ENCODE peak calls at places on chromosomes 2 and 18, in six cellular contexts. X is MM.1S, G is neuronal stem cell, Q is endothelial cell of umbilical vein, I is keratinocyte, E is neural progenitor cell. K is an unnamed sample.

GRCh38 chr2:55102056-55102812 is 52.0 kb upstream of the RTN4 start:
- DNase-seq in X (no peak), G (no peak), I (no peak), Q (peak), E (no peak), K (no peak)

GRCh38 chr2:224436634-224437033 is 34.7 kb upstream of the FAM124B start:
- DNase-seq in Q (no peak), G (no peak), X (no peak), I (peak), E (no peak), K (no peak)

GRCh38 chr18:67094123-67094522 is 422.4 kb downstream of the DSEL start:
- DNase-seq in X (no peak), E (no peak), I (no peak), Q (no peak), G (no peak), K (no peak)

GRCh38 chr2:51120754-51121280 is 88.9 kb upstream of the NRXN1 start:
- DNase-seq in E (no peak), G (no peak), X (no peak), I (no peak), Q (no peak), K (no peak)

GRCh38 chr2:237885171-237885930 is 25.9 kb downstream of the RAMP1 start:
- DNase-seq in G (no peak), I (no peak), X (no peak), Q (no peak), E (no peak), K (no peak)

GRCh38 chr2:159595410-159596046 is 20.8 kb downstream of the BAZ2B start:
- DNase-seq in X (no peak), E (no peak), G (no peak), Q (no peak), I (no peak), K (no peak)

GRCh38 chr2:150225030-150225429 is 262.4 kb downstream of the RND3 start:
- DNase-seq in E (no peak), Q (no peak), X (no peak), I (no peak), G (no peak), K (no peak)

GRCh38 chr2:147614491-147614890 is 230.3 kb upstream of the ACVR2A start:
- DNase-seq in G (no peak), X (no peak), I (no peak), E (no peak), Q (no peak), K (no peak)

GRCh38 chr2:66771359-66771978 is 336.5 kb downstream of the MEIS1 start:
- DNase-seq in X (no peak), G (no peak), Q (no peak), E (no peak), I (no peak), K (no peak)

GRCh38 chr18:79393626-79394401 is 1.9 kb upstream of the NFATC1 start:
- DNase-seq in E (peak), I (no peak), G (no peak), X (no peak), Q (peak), K (peak)

GRCh38 chr2:6973895-6974545 is 56.8 kb downstream of the RNF144A start:
- DNase-seq in Q (no peak), E (no peak), I (no peak), X (no peak), G (no peak), K (no peak)

GRCh38 chr2:24543252-24543651 is 52.2 kb downstream of the NCOA1 start:
- DNase-seq in E (no peak), X (no peak), G (no peak), I (no peak), Q (no peak), K (no peak)

GRCh38 chr2:8149011-8149410 is 532.8 kb upstream of the ID2 start:
- DNase-seq in Q (no peak), G (no peak), X (no peak), I (no peak), E (no peak), K (no peak)

GRCh38 chr2:67215214-67215613 is 181.9 kb upstream of the ETAA1 start:
- DNase-seq in I (no peak), Q (peak), E (peak), X (no peak), G (no peak), K (no peak)

GRCh38 chr2:72984172-72984671 is 66.9 kb downstream of the EMX1 start:
- DNase-seq in X (no peak), I (no peak), Q (no peak), E (no peak), G (no peak), K (no peak)

GRCh38 chr2:231527091-231527395 is 3.2 kb downstream of the NMUR1 start:
- DNase-seq in G (no peak), X (no peak), I (no peak), Q (no peak), E (no peak), K (no peak)

GRCh38 chr2:84965192-84965516 is 5.8 kb upstream of the KCMF1 start:
- DNase-seq in I (no peak), E (no peak), X (no peak), G (no peak), Q (no peak), K (no peak)

GRCh38 chr2:84964406-84965191 is 6.4 kb upstream of the KCMF1 start:
- DNase-seq in I (no peak), E (no peak), Q (no peak), X (no peak), G (no peak), K (no peak)

GRCh38 chr2:84963323-84963691 is 7.7 kb upstream of the KCMF1 start:
- DNase-seq in Q (no peak), E (no peak), X (no peak), I (no peak), G (no peak), K (no peak)

GRCh38 chr2:84963692-84964405 is 7.1 kb upstream of the KCMF1 start:
- DNase-seq in G (no peak), Q (no peak), I (no peak), X (no peak), E (no peak), K (peak)

DNA sequence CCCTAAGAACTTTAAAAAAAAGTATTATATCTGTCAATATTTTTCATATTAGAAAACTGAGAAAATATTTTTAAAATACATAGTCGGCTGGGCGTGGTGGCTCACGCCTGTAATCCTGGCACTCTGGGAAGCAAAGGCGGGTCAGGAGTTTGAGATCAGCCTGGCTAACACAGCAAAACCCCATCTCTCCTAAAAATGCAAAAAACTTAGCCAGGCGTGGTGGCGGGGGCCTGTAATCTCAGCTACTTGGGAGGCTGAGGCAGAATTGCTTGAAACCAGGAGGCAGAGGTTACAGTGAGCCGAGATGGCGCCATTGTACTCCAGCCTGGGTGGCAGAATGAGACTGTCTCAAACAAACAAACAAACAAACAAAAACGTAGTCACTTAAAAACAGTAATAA is 5.1 kb upstream of the KCMF1 start:
- DNase-seq in G (no peak), E (no peak), I (no peak), X (no peak), Q (no peak), K (no peak)
- H2AFZ ChIP-seq in G (no peak), E (no peak), I (no peak), X (no peak), Q (no peak), K (no peak)

DNA sequence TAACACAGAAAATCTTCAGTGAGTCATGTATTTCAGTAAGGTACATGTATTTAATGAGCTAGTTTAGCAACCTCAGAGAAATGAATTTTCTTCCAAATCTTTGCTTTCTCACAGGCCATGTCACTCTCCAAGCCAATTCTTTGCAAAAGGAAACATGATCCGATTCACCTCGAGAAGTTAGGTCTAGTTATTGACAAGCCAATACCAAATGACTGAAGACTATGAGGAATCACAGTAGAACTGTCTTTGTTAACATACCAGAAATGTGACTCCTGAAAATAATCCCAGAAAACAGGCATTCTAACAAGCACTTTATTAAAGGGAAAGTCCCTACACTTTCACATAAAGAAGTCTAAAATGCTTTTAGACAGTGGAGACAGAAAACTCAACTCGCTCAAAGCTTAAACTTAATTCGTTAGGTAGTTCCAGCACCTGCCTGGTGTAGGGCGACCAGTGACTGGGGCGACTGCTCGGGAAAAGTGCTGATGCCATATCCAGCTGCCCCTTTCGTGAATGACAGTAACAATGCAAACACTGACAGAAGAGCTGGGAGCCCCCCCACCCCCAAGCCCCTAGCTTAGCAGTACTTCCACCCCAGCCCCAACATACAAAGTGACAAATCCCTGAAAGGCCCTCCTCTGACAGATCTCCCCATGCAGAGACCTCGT is 1.9 kb downstream of the MEMO1 start:
- DNase-seq in I (no peak), Q (peak), E (peak), G (peak), X (peak), K (no peak)
- H2AFZ ChIP-seq in I (no peak), Q (no peak), E (no peak), G (no peak), X (peak), K (peak)

DNA sequence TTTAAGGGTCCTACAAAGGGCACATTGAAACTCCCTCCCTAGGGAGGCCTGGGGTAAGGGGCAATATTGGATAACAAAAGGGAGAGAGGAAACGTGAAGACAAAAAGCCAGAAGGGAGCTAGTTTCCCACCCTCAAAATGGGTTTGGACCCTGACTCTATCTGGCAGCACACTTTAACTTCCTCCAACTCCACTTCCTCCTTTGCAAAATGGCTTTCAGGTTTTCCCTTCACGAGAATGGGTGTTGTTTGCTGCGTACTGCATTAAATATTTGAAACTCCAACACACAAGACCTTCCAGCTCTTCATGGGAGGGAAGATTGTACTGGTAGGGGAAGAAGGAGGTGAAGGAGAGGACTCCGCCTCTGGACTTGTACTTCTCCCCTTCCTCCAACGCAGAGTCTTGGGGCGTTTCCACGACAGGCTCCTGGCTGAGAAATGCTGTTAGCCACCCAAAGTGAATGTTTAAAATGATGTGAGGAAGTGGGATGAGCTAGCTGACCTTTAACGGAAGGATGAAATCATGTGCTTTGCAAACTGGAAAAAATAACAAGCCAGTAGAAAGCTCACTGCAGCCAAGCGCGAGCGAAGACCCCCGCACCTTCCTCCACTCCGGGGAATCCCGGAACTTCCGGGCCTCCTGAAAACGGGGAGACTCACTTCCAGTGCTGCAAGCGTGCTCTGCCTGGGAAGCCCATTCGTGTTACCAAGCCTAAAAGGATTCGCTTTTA is 85.6 kb downstream of the VIT start:
- DNase-seq in X (no peak), G (no peak), I (no peak), Q (no peak), E (no peak), K (no peak)
- H2AFZ ChIP-seq in X (no peak), G (peak), I (no peak), Q (peak), E (peak), K (no peak)

GRCh38 chr2:149018971-149019370 is 19.5 kb upstream of the LYPD6B start:
- DNase-seq in Q (no peak), E (no peak), I (no peak), X (no peak), G (no peak), K (no peak)

GRCh38 chr2:149021761-149022160 is 16.7 kb upstream of the LYPD6B start:
- DNase-seq in E (no peak), X (peak), Q (no peak), G (no peak), I (no peak), K (no peak)

GRCh38 chr2:149020432-149020851 is 18.1 kb upstream of the LYPD6B start:
- DNase-seq in Q (no peak), E (no peak), G (no peak), I (no peak), X (peak), K (no peak)

GRCh38 chr2:149021271-149021719 is 17.2 kb upstream of the LYPD6B start:
- DNase-seq in Q (no peak), E (no peak), X (peak), G (no peak), I (no peak), K (no peak)

DNA sequence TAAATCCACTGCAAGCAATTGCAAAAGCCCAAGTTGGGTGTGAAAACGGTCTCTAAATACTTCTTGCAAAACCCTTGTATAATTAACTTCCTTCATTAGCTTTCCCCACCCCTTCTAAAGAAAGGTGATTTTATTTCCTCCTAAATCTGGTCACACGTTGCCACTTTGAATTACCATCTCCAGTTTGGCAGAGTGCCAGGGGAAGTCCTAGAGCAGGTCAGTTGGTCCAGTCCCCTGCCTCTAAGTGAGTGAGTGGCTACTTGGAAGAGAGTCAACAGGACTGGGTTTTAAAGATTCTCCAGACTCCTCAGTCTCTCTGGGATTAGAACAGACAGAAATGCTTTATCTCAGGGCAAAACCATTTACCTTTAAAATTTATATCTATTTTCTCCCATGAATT is 18.7 kb upstream of the LYPD6B start:
- DNase-seq in G (no peak), E (no peak), I (no peak), Q (no peak), X (no peak), K (no peak)
- H2AFZ ChIP-seq in G (no peak), E (no peak), I (no peak), Q (no peak), X (no peak), K (no peak)

GRCh38 chr18:22106536-22107292 is 62.7 kb upstream of the GATA6 start:
- DNase-seq in Q (no peak), I (no peak), E (no peak), X (no peak), G (no peak), K (peak)

GRCh38 chr18:22112215-22112614 is 57.2 kb upstream of the GATA6 start:
- DNase-seq in G (no peak), I (no peak), X (no peak), E (no peak), Q (no peak), K (no peak)

GRCh38 chr18:22109535-22109934 is 59.9 kb upstream of the GATA6 start:
- DNase-seq in I (no peak), X (no peak), E (no peak), G (no peak), Q (no peak), K (no peak)

GRCh38 chr18:22110482-22110924 is 58.9 kb upstream of the GATA6 start:
- DNase-seq in I (no peak), G (no peak), E (peak), X (no peak), Q (no peak), K (peak)

DNA sequence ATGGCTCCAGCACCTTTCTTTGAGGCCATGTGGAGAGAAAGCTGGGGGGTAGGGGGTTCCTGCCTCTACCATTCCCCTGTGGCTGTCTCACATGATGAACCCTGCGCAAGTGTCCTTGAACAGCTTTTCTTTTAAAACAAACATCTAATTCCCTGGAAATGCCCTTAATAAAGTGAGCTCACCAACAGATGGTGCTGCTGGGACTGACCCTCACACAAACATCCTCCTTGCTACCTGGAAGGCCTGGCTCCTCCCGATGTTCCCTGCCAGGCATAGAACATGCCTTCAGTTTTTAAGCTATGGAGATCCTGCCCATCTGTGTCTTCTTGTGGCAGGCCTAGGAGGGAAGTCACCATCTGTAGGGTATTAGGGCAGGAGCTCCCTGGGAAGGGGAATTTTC is 60.7 kb upstream of the GATA6 start:
- DNase-seq in E (no peak), I (no peak), G (no peak), X (no peak), Q (peak), K (peak)
- H2AFZ ChIP-seq in E (no peak), I (no peak), G (no peak), X (no peak), Q (no peak), K (no peak)

DNA sequence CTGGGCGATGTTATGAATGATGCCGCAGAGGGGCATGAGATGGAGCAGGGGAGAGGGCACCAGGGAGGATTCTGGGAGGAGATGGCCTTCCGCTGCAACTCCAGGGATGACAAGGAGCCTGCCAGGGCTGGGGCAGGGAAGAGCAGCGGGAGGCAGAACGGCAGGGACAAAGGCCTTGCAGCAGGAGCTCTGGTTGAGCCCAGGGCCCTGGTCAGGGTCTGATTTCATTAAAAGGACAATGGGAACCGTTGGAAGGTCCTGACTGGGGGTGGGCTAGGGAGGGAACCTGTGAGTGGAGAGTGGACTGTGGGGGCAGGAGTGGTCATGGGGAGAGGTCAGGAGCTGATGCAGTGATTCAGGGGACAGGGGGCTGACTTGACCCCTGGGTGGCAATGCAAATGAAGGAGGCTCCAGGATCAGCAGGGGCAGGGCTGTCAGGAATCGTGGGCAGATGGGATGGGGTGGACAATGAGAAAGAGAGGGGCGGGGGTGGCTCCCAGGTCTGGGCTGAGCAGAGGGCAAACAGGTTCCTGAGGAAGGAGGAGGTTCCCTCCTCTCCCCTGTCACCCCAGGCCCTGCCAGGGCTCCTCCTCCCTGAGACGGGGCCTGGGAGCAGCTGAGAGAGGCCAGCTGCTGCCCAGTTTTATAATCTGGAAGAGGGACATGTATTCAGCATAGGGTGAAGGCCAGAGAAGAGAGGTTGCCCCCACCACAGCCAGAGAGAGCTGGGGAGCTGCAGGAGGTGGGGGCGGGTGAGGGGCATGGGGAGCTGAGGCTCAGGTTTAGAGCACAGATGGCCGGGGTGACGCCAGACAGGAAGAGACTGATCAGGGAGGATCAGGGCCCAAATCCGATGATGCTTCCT is 7.3 kb upstream of the DUSP2 start:
- DNase-seq in I (no peak), E (peak), Q (no peak), X (no peak), G (peak), K (no peak)
- H2AFZ ChIP-seq in I (no peak), E (peak), Q (no peak), X (no peak), G (peak), K (no peak)

GRCh38 chr2:120251863-120252206 is 817 bp upstream of the RALB start:
- DNase-seq in G (no peak), I (no peak), X (no peak), E (no peak), Q (no peak), K (no peak)
- H2AFZ ChIP-seq in G (peak), I (peak), X (peak), E (peak), Q (peak), K (peak)

GRCh38 chr18:8947576-8947975 is 154.9 kb upstream of the NDUFV2 start:
- DNase-seq in G (no peak), E (no peak), X (no peak), I (no peak), Q (no peak), K (no peak)

GRCh38 chr18:8949206-8949605 is 153.3 kb upstream of the NDUFV2 start:
- DNase-seq in X (no peak), I (no peak), G (no peak), Q (no peak), E (no peak), K (no peak)

GRCh38 chr18:8948011-8948410 is 154.5 kb upstream of the NDUFV2 start:
- DNase-seq in E (no peak), X (no peak), I (no peak), Q (no peak), G (no peak), K (no peak)

GRCh38 chr18:8946046-8946838 is 156.3 kb upstream of the NDUFV2 start:
- DNase-seq in Q (no peak), I (peak), X (no peak), E (no peak), G (no peak), K (no peak)

GRCh38 chr18:8948471-8949149 is 153.9 kb upstream of the NDUFV2 start:
- DNase-seq in X (no peak), Q (no peak), G (no peak), I (no peak), E (no peak), K (peak)
- H2AFZ ChIP-seq in X (peak), Q (no peak), G (peak), I (peak), E (no peak), K (no peak)

GRCh38 chr2:43178055-43178598 is 48.3 kb downstream of the ZFP36L2 start:
- DNase-seq in X (no peak), G (no peak), I (no peak), Q (no peak), E (no peak), K (no peak)

GRCh38 chr2:43174368-43175186 is 51.8 kb downstream of the ZFP36L2 start:
- DNase-seq in G (no peak), Q (peak), E (no peak), X (peak), I (no peak), K (no peak)

GRCh38 chr2:43176449-43176848 is 50.0 kb downstream of the ZFP36L2 start:
- DNase-seq in I (no peak), G (no peak), X (no peak), Q (peak), E (no peak), K (peak)

GRCh38 chr2:43171789-43172188 is 54.6 kb downstream of the ZFP36L2 start:
- DNase-seq in X (no peak), G (no peak), Q (peak), I (no peak), E (no peak), K (peak)

GRCh38 chr2:43175187-43175490 is 51.3 kb downstream of the ZFP36L2 start:
- DNase-seq in I (no peak), Q (no peak), G (no peak), X (peak), E (peak), K (peak)
- H2AFZ ChIP-seq in I (no peak), Q (no peak), G (peak), X (peak), E (no peak), K (no peak)